ENCODE peak calls at places on chromosomes 4 and X, in seven cellular contexts. W is DMS153; O is activated T-cell treated with anti-CD3 and anti-CD28 coated beads, Interleukin-2, amount 50 U/mL, for 72 hours; H is astrocyte of the cerebellum; E is T-helper 1 cell; G is stimulated activated CD8-positive, alpha-beta memory T cell treated with anti-CD3 and anti-CD28 coated beads, Interleukin-4, amount 100 ng/mL, for 24 hours; F is cardiac fibroblast. L is an unnamed sample.

GRCh38 chr4:102623622-102624021 is 122.5 kb downstream of the NFKB1 start:
- DNase-seq in E (no peak), O (no peak), G (no peak), H (peak), F (peak), W (peak), L (peak)

GRCh38 chrX:47560179-47560830 is 700 bp upstream of the ARAF start:
- DNase-seq in O (no peak), E (no peak), W (no peak), G (no peak), H (no peak), F (no peak), L (no peak)

GRCh38 chrX:13091111-13091765 is 46.8 kb upstream of the FAM9C start:
- DNase-seq in E (no peak), G (no peak), O (peak), F (no peak), W (no peak), H (no peak), L (no peak)

GRCh38 chr4:7309176-7309575 is 116.8 kb downstream of the SORCS2 start:
- DNase-seq in E (no peak), W (no peak), F (no peak), G (no peak), H (no peak), O (no peak), L (no peak)

GRCh38 chrX:22365460-22365859 is 92.7 kb downstream of the CBLL2 start:
- DNase-seq in G (no peak), W (no peak), F (peak), H (peak), E (no peak), O (no peak), L (no peak)

GRCh38 chrX:110145854-110146253 is 142.9 kb downstream of the TMEM164 start:
- DNase-seq in E (no peak), F (peak), W (no peak), O (no peak), H (no peak), G (no peak), L (peak)

GRCh38 chr4:75686346-75686745 is 13.1 kb upstream of the G3BP2 start:
- DNase-seq in E (no peak), G (no peak), O (peak), W (no peak), H (no peak), F (no peak), L (no peak)

GRCh38 chr4:48017108-48017527 is 546 bp downstream of the NIPAL1 start:
- DNase-seq in H (peak), E (peak), G (peak), W (no peak), O (peak), F (peak), L (peak)

GRCh38 chr4:11426716-11427115 is 2.0 kb downstream of the HS3ST1 start:
- DNase-seq in W (no peak), F (no peak), E (no peak), G (no peak), H (no peak), O (no peak), L (no peak)

GRCh38 chr4:176259330-176260090 is 9.5 kb downstream of the ASB5 start:
- DNase-seq in H (no peak), F (peak), O (no peak), W (no peak), E (no peak), G (no peak), L (no peak)

GRCh38 chrX:136768469-136769084 is 12.2 kb downstream of the ARHGEF6 start:
- DNase-seq in H (peak), F (peak), G (no peak), E (peak), O (peak), W (no peak), L (peak)

GRCh38 chr4:172207258-172207657 is 394.1 kb downstream of the GALNTL6 start:
- DNase-seq in F (no peak), W (no peak), H (no peak), G (no peak), O (no peak), E (no peak), L (no peak)

GRCh38 chr4:4271912-4272311 is 18.0 kb downstream of the LYAR start:
- DNase-seq in G (no peak), W (no peak), F (peak), O (no peak), E (no peak), H (no peak), L (no peak)

GRCh38 chr4:14152834-14153519 is 525.5 kb upstream of the BOD1L1 start:
- DNase-seq in W (no peak), O (no peak), G (no peak), E (no peak), H (no peak), F (no peak), L (no peak)

GRCh38 chrX:63475200-63475599 is 124.1 kb upstream of the SPIN4 start:
- DNase-seq in E (no peak), H (no peak), G (no peak), W (no peak), F (no peak), O (no peak), L (no peak)

GRCh38 chr4:107740381-107740780 is 20.3 kb upstream of the PAPSS1 start:
- DNase-seq in E (no peak), G (no peak), O (no peak), W (no peak), H (no peak), F (peak), L (peak)

GRCh38 chr4:75542824-75543223 is 13.0 kb upstream of the ODAPH start:
- DNase-seq in G (no peak), O (peak), W (no peak), H (peak), E (no peak), F (peak), L (no peak)

GRCh38 chr4:72352746-72353145 is 216.3 kb downstream of the ADAMTS3 start:
- DNase-seq in O (no peak), E (no peak), F (no peak), G (no peak), W (no peak), H (peak), L (no peak)

GRCh38 chr4:89906787-89907521 is 12.3 kb downstream of the MMRN1 start:
- DNase-seq in O (no peak), G (no peak), W (no peak), E (no peak), F (no peak), H (no peak), L (no peak)

GRCh38 chr4:77076889-77077635 is 1.3 kb upstream of the CCNI start:
- DNase-seq in F (no peak), O (no peak), E (no peak), W (no peak), H (no peak), G (no peak), L (peak)

GRCh38 chr4:126583509-126583908 is 1049.2 kb upstream of the INTU start:
- DNase-seq in E (no peak), H (no peak), O (no peak), G (no peak), W (no peak), F (peak), L (no peak)

GRCh38 chr4:55303818-55304217 is 42.2 kb upstream of the SRD5A3 start:
- DNase-seq in H (no peak), O (no peak), W (no peak), E (no peak), F (peak), G (no peak), L (no peak)

GRCh38 chr4:84708406-84709135 is 125.6 kb downstream of the CDS1 start:
- DNase-seq in G (no peak), F (peak), O (no peak), W (no peak), H (no peak), E (no peak), L (no peak)

GRCh38 chr4:52572936-52573485 is 86.1 kb downstream of the USP46 start:
- DNase-seq in G (no peak), F (peak), O (no peak), H (peak), W (no peak), E (no peak), L (no peak)

GRCh38 chr4:187286536-187286935 is 562.9 kb upstream of the FAT1 start:
- DNase-seq in O (no peak), G (no peak), F (no peak), W (no peak), H (no peak), E (no peak), L (no peak)

GRCh38 chr4:114040319-114041116 is 61.1 kb upstream of the ARSJ start:
- DNase-seq in E (no peak), H (no peak), W (no peak), O (no peak), G (no peak), F (no peak), L (no peak)

GRCh38 chr4:73894021-73894420 is 24.8 kb downstream of the CXCL1 start:
- DNase-seq in W (no peak), F (no peak), O (no peak), H (no peak), G (no peak), E (no peak), L (no peak)

GRCh38 chrX:146854281-146854680 is 39.7 kb upstream of the CXorf51A start:
- DNase-seq in H (no peak), O (no peak), W (no peak), F (no peak), E (no peak), G (no peak), L (no peak)